ENCODE peak calls at places on chromosomes 7 and 10, in nine cellular contexts. T is endothelial cell; Q is NCI-H1105 treated with DMSO at 0.1 percent for 48 hours; R is stimulated activated naive CD8-positive, alpha-beta T cell treated with anti-CD3 and anti-CD28 coated beads, Interleukin-15, Interleukin-2, amounts not matched to agents 100 U/mL and 50 U/mL, for 24 hours; Y is skeletal muscle cell; O is iPS-NIHi11; P is NCI-H460; N is stimulated activated CD4-positive, alpha-beta T cell treated with anti-CD3 and anti-CD28 coated beads, TNF-alpha, amount 100 ng/mL, for 1 hour; C is naive thymus-derived CD8-positive, alpha-beta T cell. E is an unnamed sample.

GRCh38 chr7:104980969-104981670 is 32.9 kb upstream of the KMT2E start:
- DNase-seq in T (no peak), Q (peak), R (no peak), Y (no peak), O (peak), P (peak), N (no peak), C (no peak), E (peak)

GRCh38 chr10:83012866-83013265 is 1126.4 kb upstream of the GHITM start:
- DNase-seq in T (no peak), Q (no peak), R (no peak), Y (peak), O (no peak), P (peak), N (no peak), C (no peak), E (no peak)

GRCh38 chr7:32513205-32513604 is 17.9 kb downstream of the AVL9 start:
- DNase-seq in T (no peak), Q (no peak), R (no peak), Y (no peak), O (no peak), P (no peak), N (no peak), C (no peak), E (no peak)

GRCh38 chr7:116578526-116578925 is 53.7 kb downstream of the CAV1 start:
- DNase-seq in T (no peak), Q (no peak), R (no peak), Y (no peak), O (no peak), P (no peak), N (no peak), C (no peak), E (no peak)

GRCh38 chr7:104926905-104927454 is 87.0 kb upstream of the KMT2E start:
- DNase-seq in T (no peak), Q (no peak), R (no peak), Y (no peak), O (peak), P (no peak), N (no peak), C (no peak), E (no peak)

GRCh38 chr10:132395704-132396494 is 1.1 kb upstream of the PWWP2B start:
- DNase-seq in T (peak), Q (no peak), R (peak), Y (no peak), O (peak), P (no peak), N (no peak), C (peak), E (peak)

GRCh38 chr7:28130277-28130676 is 50.3 kb downstream of the JAZF1 start:
- DNase-seq in T (no peak), Q (no peak), R (no peak), Y (peak), O (no peak), P (no peak), N (no peak), C (no peak), E (no peak)

GRCh38 chr10:546971-547590 is 142.4 kb downstream of the DIP2C start:
- DNase-seq in T (peak), Q (no peak), R (no peak), Y (no peak), O (peak), P (no peak), N (no peak), C (no peak), E (no peak)

GRCh38 chr10:97463363-97464132 is 17.6 kb downstream of the ZDHHC16 start:
- DNase-seq in T (peak), Q (peak), R (peak), Y (peak), O (peak), P (peak), N (no peak), C (peak), E (peak)

GRCh38 chr7:142516038-142516501 is 233.2 kb upstream of the PRSS1 start:
- DNase-seq in T (peak), Q (peak), R (no peak), Y (peak), O (peak), P (peak), N (no peak), C (no peak), E (peak)

GRCh38 chr7:1851731-1852531 is 181.9 kb downstream of the ELFN1 start:
- DNase-seq in T (no peak), Q (no peak), R (no peak), Y (no peak), O (no peak), P (no peak), N (no peak), C (no peak), E (no peak)

GRCh38 chr10:11611248-11612003 is at the start of gene USP6NL:
- DNase-seq in T (peak), Q (peak), R (peak), Y (peak), O (peak), P (peak), N (peak), C (peak), E (peak)

GRCh38 chr10:72175166-72175565 is 40.6 kb upstream of the ANAPC16 start:
- DNase-seq in T (no peak), Q (no peak), R (no peak), Y (no peak), O (no peak), P (no peak), N (no peak), C (no peak), E (no peak)

GRCh38 chr7:114930829-114931655 is 9.1 kb downstream of the MDFIC start:
- DNase-seq in T (no peak), Q (no peak), R (no peak), Y (no peak), O (no peak), P (no peak), N (no peak), C (no peak), E (no peak)

E was measured in NCI-H146.